ENCODE peak calls at places on chromosomes 4 and X, in six cellular contexts. One of them, this sample, is unnamed.

GRCh38 chr4:165175879-165176278 is 31.5 kb upstream of the KLHL2 start:
- DNase-seq in NB4: no peak
- DNase-seq in GM12878: no peak
- DNase-seq in A549: no peak
- DNase-seq in HepG2: no peak
- DNase-seq in K562: no peak
- DNase-seq in this sample: no peak

GRCh38 chr4:8707045-8707781 is 114.6 kb downstream of the CPZ start:
- DNase-seq in GM12878: no peak
- DNase-seq in K562: no peak
- DNase-seq in NB4: no peak
- DNase-seq in A549: no peak
- DNase-seq in HepG2: no peak
- DNase-seq in this sample: no peak

GRCh38 chrX:13377537-13377936 is 57.7 kb upstream of the ATXN3L start:
- DNase-seq in NB4: no peak
- DNase-seq in K562: no peak
- DNase-seq in GM12878: no peak
- DNase-seq in HepG2: no peak
- DNase-seq in A549: no peak
- DNase-seq in this sample: no peak

GRCh38 chrX:35670894-35671293 is 127.2 kb upstream of the MAGEB16 start:
- DNase-seq in GM12878: no peak
- DNase-seq in HepG2: no peak
- DNase-seq in NB4: no peak
- DNase-seq in K562: no peak
- DNase-seq in A549: no peak
- DNase-seq in this sample: no peak

GRCh38 chr4:1330761-1331590 is 16.0 kb upstream of the UVSSA start:
- DNase-seq in K562: no peak
- DNase-seq in A549: no peak
- DNase-seq in GM12878: no peak
- DNase-seq in NB4: no peak
- DNase-seq in HepG2: no peak
- DNase-seq in this sample: no peak

GRCh38 chr4:40196724-40197281 is at the start of gene RHOH:
- DNase-seq in K562: no peak
- DNase-seq in NB4: peak
- DNase-seq in HepG2: no peak
- DNase-seq in GM12878: no peak
- DNase-seq in A549: no peak
- DNase-seq in this sample: no peak

GRCh38 chr4:85370400-85371032 is 104.4 kb upstream of the ARHGAP24 start:
- DNase-seq in K562: peak
- DNase-seq in GM12878: peak
- DNase-seq in A549: peak
- DNase-seq in NB4: peak
- DNase-seq in HepG2: peak
- DNase-seq in this sample: peak

GRCh38 chr4:6472008-6472386 is 417 bp downstream of the PPP2R2C start:
- DNase-seq in HepG2: no peak
- DNase-seq in GM12878: no peak
- DNase-seq in A549: no peak
- DNase-seq in K562: no peak
- DNase-seq in NB4: no peak
- DNase-seq in this sample: no peak

GRCh38 chrX:20487227-20487626 is 220.5 kb upstream of the RPS6KA3 start:
- DNase-seq in NB4: no peak
- DNase-seq in A549: no peak
- DNase-seq in GM12878: no peak
- DNase-seq in HepG2: no peak
- DNase-seq in K562: no peak
- DNase-seq in this sample: no peak

GRCh38 chr4:154082760-154083530 is 294.1 kb upstream of the SFRP2 start:
- DNase-seq in K562: peak
- DNase-seq in A549: peak
- DNase-seq in HepG2: no peak
- DNase-seq in GM12878: no peak
- DNase-seq in NB4: peak
- DNase-seq in this sample: no peak

GRCh38 chr4:140724780-140725179 is 31.4 kb downstream of the TBC1D9 start:
- DNase-seq in HepG2: no peak
- DNase-seq in GM12878: no peak
- DNase-seq in A549: no peak
- DNase-seq in NB4: no peak
- DNase-seq in K562: no peak
- DNase-seq in this sample: no peak

GRCh38 chr4:112296949-112297483 is at the start of gene ALPK1:
- DNase-seq in A549: peak
- DNase-seq in HepG2: peak
- DNase-seq in NB4: peak
- DNase-seq in K562: peak
- DNase-seq in GM12878: no peak
- DNase-seq in this sample: peak

GRCh38 chr4:184375027-184375426 is 99.3 kb downstream of the IRF2 start:
- DNase-seq in GM12878: no peak
- DNase-seq in HepG2: no peak
- DNase-seq in K562: no peak
- DNase-seq in A549: no peak
- DNase-seq in NB4: no peak
- DNase-seq in this sample: no peak

GRCh38 chrX:107753186-107753585 is 22.4 kb downstream of the TSC22D3 start:
- DNase-seq in GM12878: no peak
- DNase-seq in HepG2: no peak
- DNase-seq in A549: no peak
- DNase-seq in K562: no peak
- DNase-seq in NB4: peak
- DNase-seq in this sample: no peak

GRCh38 chr4:121776610-121777401 is 11.8 kb upstream of the SMIM43 start:
- DNase-seq in HepG2: no peak
- DNase-seq in K562: no peak
- DNase-seq in NB4: no peak
- DNase-seq in A549: no peak
- DNase-seq in GM12878: no peak
- DNase-seq in this sample: no peak

GRCh38 chrX:114581528-114582263 is 2.2 kb upstream of the HTR2C start:
- DNase-seq in A549: no peak
- DNase-seq in GM12878: no peak
- DNase-seq in HepG2: no peak
- DNase-seq in K562: no peak
- DNase-seq in NB4: no peak
- DNase-seq in this sample: no peak

GRCh38 chrX:45050558-45050957 is 150.1 kb downstream of the DIPK2B start:
- DNase-seq in HepG2: no peak
- DNase-seq in K562: no peak
- DNase-seq in NB4: no peak
- DNase-seq in A549: no peak
- DNase-seq in GM12878: no peak
- DNase-seq in this sample: no peak

GRCh38 chr4:117378942-117379341 is 293.6 kb upstream of the TRAM1L1 start:
- DNase-seq in NB4: no peak
- DNase-seq in A549: no peak
- DNase-seq in K562: no peak
- DNase-seq in GM12878: no peak
- DNase-seq in HepG2: no peak
- DNase-seq in this sample: no peak

GRCh38 chr4:170040031-170040680 is 14.0 kb upstream of the MFAP3L start:
- DNase-seq in HepG2: no peak
- DNase-seq in NB4: no peak
- DNase-seq in A549: no peak
- DNase-seq in K562: no peak
- DNase-seq in GM12878: no peak
- DNase-seq in this sample: no peak

GRCh38 chrX:13939741-13940597 is 89.7 kb downstream of the GEMIN8 start:
- DNase-seq in K562: no peak
- DNase-seq in A549: no peak
- DNase-seq in NB4: no peak
- DNase-seq in HepG2: no peak
- DNase-seq in GM12878: no peak
- DNase-seq in this sample: no peak

GRCh38 chrX:133921084-133921483 is 64.3 kb downstream of the GPC3 start:
- DNase-seq in HepG2: no peak
- DNase-seq in A549: no peak
- DNase-seq in NB4: no peak
- DNase-seq in K562: no peak
- DNase-seq in GM12878: no peak
- DNase-seq in this sample: no peak

GRCh38 chr4:127523369-127523768 is 109.4 kb upstream of the INTU start:
- DNase-seq in NB4: no peak
- DNase-seq in A549: no peak
- DNase-seq in K562: peak
- DNase-seq in HepG2: no peak
- DNase-seq in GM12878: no peak
- DNase-seq in this sample: no peak

GRCh38 chrX:131854586-131854985 is 168.5 kb upstream of the STK26 start:
- DNase-seq in GM12878: no peak
- DNase-seq in A549: peak
- DNase-seq in HepG2: no peak
- DNase-seq in K562: no peak
- DNase-seq in NB4: peak
- DNase-seq in this sample: peak

GRCh38 chr4:46931981-46932380 is 22.9 kb upstream of the COX7B2 start:
- DNase-seq in A549: peak
- DNase-seq in HepG2: peak
- DNase-seq in GM12878: peak
- DNase-seq in K562: no peak
- DNase-seq in NB4: peak
- DNase-seq in this sample: peak

GRCh38 chr4:1167244-1167949 is 5.0 kb downstream of the SPON2 start:
- DNase-seq in A549: peak
- DNase-seq in K562: peak
- DNase-seq in NB4: peak
- DNase-seq in GM12878: peak
- DNase-seq in HepG2: peak
- DNase-seq in this sample: peak

GRCh38 chr4:7032591-7032990 is 10.6 kb upstream of the TADA2B start:
- DNase-seq in HepG2: no peak
- DNase-seq in A549: no peak
- DNase-seq in NB4: no peak
- DNase-seq in K562: no peak
- DNase-seq in GM12878: no peak
- DNase-seq in this sample: no peak

GRCh38 chr4:6778435-6778834 is 4.1 kb upstream of the KIAA0232 start:
- DNase-seq in K562: no peak
- DNase-seq in GM12878: no peak
- DNase-seq in HepG2: no peak
- DNase-seq in A549: no peak
- DNase-seq in NB4: no peak
- DNase-seq in this sample: no peak

GRCh38 chrX:1486177-1486576 is 33.5 kb upstream of the ASMTL start:
- DNase-seq in NB4: no peak
- DNase-seq in HepG2: no peak
- DNase-seq in GM12878: no peak
- DNase-seq in K562: no peak
- DNase-seq in A549: no peak
- DNase-seq in this sample: no peak

GRCh38 chrX:108341947-108342346 is 96.3 kb downstream of the COL4A6 start:
- DNase-seq in GM12878: no peak
- DNase-seq in NB4: no peak
- DNase-seq in A549: no peak
- DNase-seq in HepG2: no peak
- DNase-seq in K562: no peak
- DNase-seq in this sample: no peak

GRCh38 chrX:25076941-25077500 is 61.3 kb upstream of the ARX start:
- DNase-seq in NB4: no peak
- DNase-seq in A549: no peak
- DNase-seq in HepG2: no peak
- DNase-seq in GM12878: no peak
- DNase-seq in K562: no peak
- DNase-seq in this sample: no peak

DNA sequence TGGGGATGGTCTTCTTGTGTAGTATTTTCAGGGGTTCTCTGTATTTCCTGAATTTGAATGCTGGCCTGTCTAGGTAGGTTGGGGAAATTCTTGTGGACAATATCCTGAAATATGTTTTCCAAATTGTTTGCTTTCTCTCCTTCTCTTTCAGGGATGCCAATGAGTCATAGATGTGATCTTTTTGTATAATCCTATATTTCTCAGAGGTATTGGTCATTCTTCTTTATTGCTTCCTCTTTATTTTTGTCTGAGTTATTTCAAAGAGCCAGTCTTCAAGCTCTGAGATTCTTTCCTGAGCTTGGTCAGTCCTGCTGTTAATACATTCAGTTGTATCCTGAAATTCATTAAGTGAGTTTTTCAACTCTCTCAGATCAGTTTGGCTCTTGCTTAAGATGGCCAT is 73.1 kb downstream of the MAMLD1 start:
- DNase-seq in GM12878: no peak
- DNase-seq in K562: no peak
- DNase-seq in HepG2: no peak
- DNase-seq in NB4: no peak
- DNase-seq in A549: no peak
- DNase-seq in this sample: no peak
- TF ChIP-seq MYC in GM12878: no peak
- TF ChIP-seq MYC in K562: no peak
- TF ChIP-seq MYC in HepG2: no peak
- TF ChIP-seq MYC in NB4: no peak
- TF ChIP-seq MYC in A549: no peak
- TF ChIP-seq MYC in this sample: no peak

GRCh38 chr4:87121332-87122065 is 98.9 kb downstream of the KLHL8 start:
- DNase-seq in HepG2: no peak
- DNase-seq in NB4: no peak
- DNase-seq in A549: no peak
- DNase-seq in K562: no peak
- DNase-seq in GM12878: no peak
- DNase-seq in this sample: no peak
- H3K4me3 ChIP-seq in HepG2: no peak
- H3K4me3 ChIP-seq in NB4: no peak
- H3K4me3 ChIP-seq in A549: no peak
- H3K4me3 ChIP-seq in K562: no peak
- H3K4me3 ChIP-seq in GM12878: no peak
- H3K4me3 ChIP-seq in this sample: no peak

DNA sequence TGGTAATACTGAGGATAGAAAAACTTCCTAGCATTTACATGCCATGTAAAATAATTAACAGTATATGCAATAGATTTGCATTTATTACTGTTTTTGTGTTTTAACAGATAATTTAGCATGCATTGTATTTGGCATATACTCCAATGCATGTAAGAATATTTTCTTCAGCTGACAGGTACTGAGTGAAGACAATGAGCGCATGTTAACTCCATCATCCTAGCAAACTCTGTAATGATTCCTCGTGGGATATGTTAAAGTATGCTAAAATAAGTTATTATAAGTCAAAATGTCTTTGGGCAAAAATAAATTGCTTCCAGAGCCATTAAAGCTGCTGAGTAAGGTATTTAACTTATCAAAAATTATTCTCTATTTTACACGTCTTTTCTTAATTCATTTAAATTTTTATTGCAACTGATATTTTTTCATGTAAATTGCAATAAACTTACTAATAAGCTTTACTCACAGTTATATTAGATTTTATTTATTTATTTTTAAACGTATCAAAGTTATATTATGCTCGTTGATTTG is 616.4 kb upstream of the NDST4 start:
- DNase-seq in HepG2: no peak
- DNase-seq in NB4: no peak
- DNase-seq in A549: no peak
- DNase-seq in GM12878: no peak
- DNase-seq in K562: no peak
- DNase-seq in this sample: no peak
- TF ChIP-seq POLR2A in HepG2: no peak
- TF ChIP-seq POLR2A in NB4: no peak
- TF ChIP-seq POLR2A in A549: no peak
- TF ChIP-seq POLR2A in GM12878: no peak
- TF ChIP-seq POLR2A in K562: no peak
- TF ChIP-seq POLR2A in this sample: no peak

GRCh38 chr4:26218677-26219181 is 102.1 kb upstream of the RBPJ start:
- DNase-seq in A549: no peak
- DNase-seq in NB4: peak
- DNase-seq in HepG2: no peak
- DNase-seq in K562: no peak
- DNase-seq in GM12878: peak
- DNase-seq in this sample: no peak
- TF ChIP-seq MYC in A549: no peak
- TF ChIP-seq MYC in NB4: no peak
- TF ChIP-seq MYC in HepG2: no peak
- TF ChIP-seq MYC in K562: no peak
- TF ChIP-seq MYC in GM12878: no peak
- TF ChIP-seq MYC in this sample: no peak

This sample was measured in endothelial cell of umbilical vein.